ENCODE peak calls at places on chromosomes 4 and X, in four cellular contexts. W, O, S and Q are unnamed samples.
A peak's percentile ranks its signal among the peaks of the same experiment; 100 is the strongest.

GRCh38 chrX:20527458-20528099 is 260.9 kb upstream of the RPS6KA3 start:
- DNase-seq in W (no peak), O (no peak), S (no peak), Q (peak; percentile 39)

GRCh38 chr4:8267077-8267476 is 2.5 kb upstream of the HTRA3 start:
- DNase-seq in W (peak; percentile 85), O (no peak), S (peak; percentile 15), Q (peak; percentile 74)

GRCh38 chr4:105550641-105551040 is 1.8 kb upstream of the ARHGEF38 start:
- DNase-seq in W (no peak), O (no peak), S (no peak), Q (no peak)

GRCh38 chr4:93384211-93384610 is 444.3 kb upstream of the ATOH1 start:
- DNase-seq in W (no peak), O (no peak), S (no peak), Q (no peak)

GRCh38 chr4:181671672-181672071 is 571.5 kb upstream of the TENM3 start:
- DNase-seq in W (no peak), O (no peak), S (no peak), Q (no peak)

GRCh38 chrX:131677655-131678628 is 134.1 kb downstream of the OR13H1 start:
- DNase-seq in W (no peak), O (no peak), S (peak; percentile 47), Q (peak; percentile 15)

GRCh38 chrX:130401415-130402210 is at the start of gene RBMX2:
- DNase-seq in W (peak; percentile 80), O (peak; percentile 43), S (peak; percentile 76), Q (peak; percentile 76)

GRCh38 chr4:105472871-105473339 is 957 bp downstream of the PPA2 start:
- DNase-seq in W (no peak), O (no peak), S (no peak), Q (no peak)

GRCh38 chr4:4228356-4228668 is 1.6 kb upstream of the OTOP1 start:
- DNase-seq in W (no peak), O (no peak), S (no peak), Q (no peak)

GRCh38 chr4:140640150-140640748 is 71.5 kb upstream of the UCP1 start:
- DNase-seq in W (no peak), O (no peak), S (no peak), Q (no peak)

GRCh38 chr4:75344915-75345314 is 169.3 kb downstream of the RCHY1 start:
- DNase-seq in W (no peak), O (peak; percentile 64), S (no peak), Q (no peak)

GRCh38 chr4:66750273-66750672 is 795.0 kb downstream of the CENPC start:
- DNase-seq in W (no peak), O (no peak), S (no peak), Q (no peak)

GRCh38 chr4:66681962-66682361 is 863.3 kb downstream of the CENPC start:
- DNase-seq in W (no peak), O (no peak), S (no peak), Q (no peak)

GRCh38 chrX:106391284-106391852 is 220.4 kb upstream of the RADX start:
- DNase-seq in W (no peak), O (no peak), S (no peak), Q (peak; percentile 2)

GRCh38 chr4:90126805-90127204 is 389 bp upstream of the CCSER1 start:
- DNase-seq in W (no peak), O (no peak), S (no peak), Q (no peak)
- H3K4me3 ChIP-seq in W (peak overlapping the region; percentile 65), O (no peak overlapping the region), S (no peak overlapping the region), Q (no peak overlapping the region)

GRCh38 chr4:38902695-38903094 is 35.1 kb downstream of the FAM114A1 start:
- DNase-seq in W (no peak), O (no peak), S (no peak), Q (no peak)
- TF ChIP-seq CTCF in W (peak; percentile 34), O (no peak), S (peak; percentile 57), Q (no peak)

GRCh38 chr4:153205028-153205648 is 895 bp downstream of the TRIM2 start:
- DNase-seq in W (no peak), O (no peak), S (no peak), Q (peak; percentile 34)
- H3K4me3 ChIP-seq in W (peak overlapping the region; percentile 41), O (peak overlapping the region; percentile 48), S (no peak overlapping the region), Q (peak overlapping the region; percentile 1)

GRCh38 chr4:175443547-175443946 is 368.5 kb downstream of the GPM6A start:
- DNase-seq in W (no peak), O (no peak), S (no peak), Q (no peak)
- TF ChIP-seq CTCF in W (no peak), O (peak; percentile 15), S (no peak), Q (no peak)